ENCODE peak calls at places on chromosome 3, in four cellular contexts. E is neural progenitor cell, D is right cardiac atrium, J is mammary epithelial cell. K is an unnamed sample.

GRCh38 chr3:14602804-14603644 is 48.5 kb upstream of the CCDC174 start:
- DNase-seq in E (peak; percentile 80), D (no peak), J (no peak), K (no peak)

GRCh38 chr3:190058486-190059241 is 62.0 kb downstream of the P3H2 start:
- DNase-seq in E (peak; percentile 76), D (no peak), J (no peak), K (no peak)

GRCh38 chr3:87298111-87298718 is 21.8 kb upstream of the POU1F1 start:
- DNase-seq in E (peak; percentile 55), D (no peak), J (peak; percentile 22), K (no peak)

GRCh38 chr3:108713801-108714200 is 43.4 kb downstream of the RETNLB start:
- DNase-seq in E (no peak), D (no peak), J (no peak), K (no peak)

GRCh38 chr3:134325722-134326121 is 48.5 kb downstream of the AMOTL2 start:
- DNase-seq in E (no peak), D (no peak), J (no peak), K (no peak)

GRCh38 chr3:125142418-125142778 is 70.2 kb downstream of the SLC12A8 start:
- DNase-seq in E (no peak), D (no peak), J (no peak), K (no peak)

GRCh38 chr3:36941658-36942057 is 3.2 kb downstream of the TRANK1 start:
- DNase-seq in E (no peak), D (no peak), J (no peak), K (no peak)

GRCh38 chr3:188827593-188827992 is 344.2 kb upstream of the TPRG1 start:
- DNase-seq in E (no peak), D (no peak), J (no peak), K (no peak)

GRCh38 chr3:65231544-65231943 is 543.7 kb upstream of the ADAMTS9 start:
- DNase-seq in E (no peak), D (no peak), J (no peak), K (no peak)

GRCh38 chr3:23845817-23846216 is 40.1 kb downstream of the UBE2E1 start:
- DNase-seq in E (no peak), D (no peak), J (no peak), K (no peak)

GRCh38 chr3:147394168-147394941 is 12.0 kb downstream of the ZIC4 start:
- DNase-seq in E (peak; percentile 64), D (no peak), J (no peak), K (no peak)

GRCh38 chr3:108202834-108203233 is 19.4 kb downstream of the IFT57 start:
- DNase-seq in E (no peak), D (no peak), J (no peak), K (no peak)

GRCh38 chr3:121431717-121432517 is 113.9 kb downstream of the POLQ start:
- DNase-seq in E (no peak), D (no peak), J (peak; percentile 9), K (peak; percentile 0)

GRCh38 chr3:112640333-112640863 is 545 bp downstream of the CCDC80 start:
- DNase-seq in E (peak; percentile 47), D (no peak), J (no peak), K (no peak)

GRCh38 chr3:112638327-112639020 is 2.5 kb downstream of the CCDC80 start:
- DNase-seq in E (no peak), D (peak; percentile 79), J (no peak), K (no peak)

GRCh38 chr3:112637700-112638099 is 3.2 kb downstream of the CCDC80 start:
- DNase-seq in E (no peak), D (no peak), J (no peak), K (no peak)

GRCh38 chr3:112640864-112641751 is at the start of gene CCDC80:
- DNase-seq in E (peak; percentile 23), D (no peak), J (peak; percentile 97), K (no peak)

DNA sequence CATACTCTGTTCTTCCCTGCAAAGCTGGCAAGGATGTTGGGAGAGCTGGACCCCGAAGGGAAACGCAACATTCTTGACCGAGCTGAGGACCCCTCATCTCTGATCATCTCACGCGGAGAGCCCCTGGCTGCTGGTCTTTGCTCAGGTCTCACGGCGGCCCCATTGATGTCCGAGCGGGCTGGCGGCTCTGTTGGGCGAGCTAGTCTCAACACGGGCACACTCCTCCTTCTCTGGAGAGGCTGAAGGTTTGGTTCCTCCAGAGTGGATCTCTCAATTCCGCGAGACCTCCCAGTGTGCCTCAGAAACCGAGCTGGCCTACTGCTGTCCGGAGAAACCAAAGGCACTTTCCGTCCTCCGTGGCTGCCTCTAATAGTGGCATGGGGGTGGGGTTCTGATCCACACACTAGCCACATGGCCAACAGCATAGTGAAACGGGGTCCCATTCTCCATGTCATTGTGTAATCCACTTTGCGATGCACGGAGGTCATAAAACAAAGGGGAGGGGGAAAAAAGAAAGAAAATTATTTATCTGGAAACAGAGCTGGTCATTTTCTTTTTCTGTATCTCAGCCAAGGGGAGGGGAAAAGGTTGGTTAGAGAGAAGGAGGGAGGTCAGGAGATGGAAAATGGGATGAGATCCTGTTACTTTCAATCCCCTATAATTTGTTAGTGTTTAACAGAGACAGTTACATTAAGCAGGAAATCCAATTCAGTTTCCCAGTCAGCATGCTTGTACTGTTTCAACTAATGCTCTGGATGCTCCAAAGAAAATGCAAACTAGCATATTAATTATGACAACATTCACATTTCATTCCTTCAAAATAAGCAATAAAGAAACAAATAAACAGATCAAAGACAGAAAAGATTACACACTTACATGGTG is 1.3 kb downstream of the CCDC80 start:
- DNase-seq in E (no peak), D (peak; percentile 57), J (no peak), K (no peak)
- H3K27ac ChIP-seq in E (no peak overlapping the region), D (peak overlapping the region; percentile 67), J (peak overlapping the region; percentile 87), K (no peak overlapping the region)

GRCh38 chr3:30346927-30347320 is 259.5 kb upstream of the TGFBR2 start:
- DNase-seq in E (no peak), D (no peak), J (no peak), K (no peak)

GRCh38 chr3:30347679-30348216 is 258.7 kb upstream of the TGFBR2 start:
- DNase-seq in E (no peak), D (no peak), J (peak; percentile 93), K (no peak)

GRCh38 chr3:30350011-30350410 is 256.4 kb upstream of the TGFBR2 start:
- DNase-seq in E (no peak), D (no peak), J (no peak), K (no peak)

GRCh38 chr3:30350901-30351300 is 255.5 kb upstream of the TGFBR2 start:
- DNase-seq in E (no peak), D (no peak), J (no peak), K (no peak)

DNA sequence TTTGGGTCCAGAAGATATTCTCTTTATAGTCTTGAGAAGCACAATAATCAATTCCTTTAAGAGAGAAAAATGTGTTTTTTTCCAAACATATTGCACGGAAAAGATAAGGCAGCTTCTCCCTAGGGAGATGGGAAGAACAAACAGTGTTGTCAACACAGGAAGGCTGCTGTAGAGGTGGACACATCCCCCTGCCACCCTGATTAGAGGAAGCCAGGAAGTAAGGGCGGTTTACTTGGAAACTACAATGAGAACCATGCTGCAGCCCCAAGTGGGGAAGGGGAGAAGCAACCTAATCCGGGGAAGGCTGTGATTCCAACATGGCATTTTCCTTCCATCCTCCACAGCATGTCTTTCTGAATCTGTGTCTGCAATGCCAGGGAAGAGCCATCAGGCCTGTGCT is 256.9 kb upstream of the TGFBR2 start:
- DNase-seq in E (peak; percentile 15), D (no peak), J (no peak), K (no peak)
- H3K27ac ChIP-seq in E (no peak overlapping the region), D (peak overlapping the region; percentile 6), J (no peak overlapping the region), K (no peak overlapping the region)

DNA sequence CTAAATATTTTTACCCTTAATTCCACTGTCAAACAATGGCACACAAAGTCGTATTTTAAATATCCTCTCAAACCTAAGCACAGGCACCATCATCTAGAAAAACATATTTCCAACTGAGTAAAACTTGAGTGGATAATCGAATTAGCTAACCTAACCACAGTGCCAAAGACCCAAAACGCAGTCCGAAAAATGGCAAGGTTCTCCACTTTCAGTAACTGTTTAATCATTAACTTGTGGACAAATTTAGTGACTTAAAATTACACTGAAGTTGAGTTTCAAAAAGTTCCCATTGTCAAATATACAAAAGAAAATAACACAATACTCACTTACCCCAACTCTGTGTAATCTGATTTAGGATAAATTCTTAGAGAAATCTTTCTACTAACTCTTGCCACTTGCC is 10.0 kb downstream of the CNBP start:
- DNase-seq in E (no peak), D (no peak), J (no peak), K (no peak)
- H3K27ac ChIP-seq in E (no peak overlapping the region), D (no peak overlapping the region), J (no peak overlapping the region), K (no peak overlapping the region)

GRCh38 chr3:25117005-25117593 is 311.0 kb upstream of the RARB start:
- DNase-seq in E (no peak), D (no peak), J (no peak), K (no peak)
- H3K27ac ChIP-seq in E (no peak overlapping the region), D (no peak overlapping the region), J (no peak overlapping the region), K (no peak overlapping the region)

DNA sequence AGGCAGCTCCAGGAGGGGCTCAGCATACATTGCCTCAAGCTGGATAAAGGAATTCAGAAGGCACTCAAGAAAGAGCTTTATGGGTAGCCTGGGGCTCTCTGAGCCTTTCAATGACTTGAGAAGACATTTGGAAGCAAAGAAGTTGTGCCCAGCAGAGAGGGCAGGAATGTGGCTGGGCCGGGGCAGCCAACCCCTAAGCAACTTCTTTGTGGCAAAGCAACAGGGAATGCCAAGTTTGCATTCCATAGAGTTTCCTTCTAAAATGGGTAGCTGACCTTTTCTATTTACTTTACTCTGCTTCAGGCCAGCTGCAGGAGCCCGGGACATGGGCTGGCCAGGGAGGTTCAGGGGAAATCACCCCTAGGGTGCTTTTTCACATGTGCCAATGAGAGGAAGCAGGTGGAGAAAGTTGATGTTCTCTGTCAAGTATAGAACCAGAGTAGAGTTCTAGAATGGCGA is 45.6 kb downstream of the CCDC12 start:
- DNase-seq in E (no peak), D (no peak), J (no peak), K (no peak)
- H3K27ac ChIP-seq in E (no peak overlapping the region), D (peak overlapping the region; percentile 75), J (no peak overlapping the region), K (peak overlapping the region; percentile 23)

DNA sequence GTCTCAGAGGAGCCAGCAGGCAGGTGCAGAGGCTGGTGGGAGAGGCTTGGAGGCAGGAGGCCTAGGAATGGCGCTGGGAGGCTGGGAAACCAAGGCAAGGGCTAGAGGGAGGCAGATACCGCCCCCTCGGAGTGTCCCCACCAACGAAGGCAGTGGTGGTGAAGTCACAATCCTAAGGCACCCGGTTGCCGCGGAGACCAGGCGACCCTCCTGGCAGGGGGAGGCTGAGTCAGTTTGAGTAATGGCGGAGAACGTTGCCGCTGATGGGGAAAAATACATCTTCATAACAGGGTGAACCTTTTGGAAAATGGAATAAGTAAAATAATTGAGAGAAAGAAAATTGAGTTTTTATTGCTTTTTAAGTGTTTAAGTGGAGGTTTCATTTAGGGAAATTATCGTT is 29.9 kb upstream of the CACNA2D2 start:
- DNase-seq in E (peak; percentile 26), D (no peak), J (no peak), K (no peak)
- H3K27ac ChIP-seq in E (no peak overlapping the region), D (no peak overlapping the region), J (no peak overlapping the region), K (no peak overlapping the region)

GRCh38 chr3:39707314-39707909 is 102.0 kb upstream of the MYRIP start:
- DNase-seq in E (peak; percentile 52), D (no peak), J (no peak), K (no peak)

DNA sequence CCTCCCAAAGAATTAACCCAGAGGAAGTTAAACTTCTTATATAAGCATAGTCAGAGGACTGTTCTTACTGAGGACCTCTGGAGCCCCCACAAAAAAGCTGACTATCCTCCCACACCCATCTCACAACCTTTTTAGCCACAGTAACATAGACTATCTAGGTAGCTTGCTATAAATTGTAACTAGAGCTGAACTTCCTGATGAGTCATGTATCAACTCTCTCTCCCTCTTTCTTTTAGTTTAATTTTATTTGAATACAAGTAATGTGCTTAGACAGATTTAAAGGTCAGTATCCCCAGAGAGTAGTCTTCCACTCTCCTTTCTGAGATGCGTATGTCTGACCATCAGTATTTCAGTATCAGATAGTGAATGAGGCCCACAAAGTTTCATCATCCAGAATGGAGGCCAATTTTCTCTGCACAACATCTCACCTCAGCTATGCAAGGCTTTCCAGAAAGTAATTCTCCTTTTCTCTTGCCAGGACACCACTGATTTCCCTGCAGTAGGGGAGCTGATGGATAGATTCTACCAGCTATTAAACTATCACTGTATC is 104.0 kb upstream of the MYRIP start:
- DNase-seq in E (no peak), D (no peak), J (no peak), K (no peak)
- H3K27ac ChIP-seq in E (no peak overlapping the region), D (no peak overlapping the region), J (no peak overlapping the region), K (no peak overlapping the region)